ENCODE peak calls at places on chromosomes 7 and 10, in ten cellular contexts. E, V, W, L, G, P, U, C, I and T are unnamed samples. For H3K9me3, the result is how much of the 10 kb centered on the place peaks cover.

GRCh38 chr10:110461088-110461487 is 36.6 kb upstream of the DUSP5 start:
- DNase-seq in L (no peak), P (no peak), W (no peak), U (no peak), C (no peak), E (no peak), G (no peak), V (no peak), I (no peak), T (no peak)

GRCh38 chr7:134420509-134421125 is 38.3 kb downstream of the AKR1B1 start:
- DNase-seq in I (peak), P (no peak), V (peak), U (peak), C (peak), G (peak), W (peak), E (peak), L (no peak), T (no peak)

GRCh38 chr7:112420236-112420945 is 29.9 kb upstream of the IFRD1 start:
- DNase-seq in W (no peak), C (no peak), V (peak), I (no peak), P (no peak), L (no peak), G (peak), E (no peak), U (no peak), T (no peak)

GRCh38 chr7:98240961-98241673 is 10.9 kb downstream of the TECPR1 start:
- DNase-seq in E (peak), V (peak), I (no peak), L (no peak), P (no peak), G (peak), C (peak), W (peak), U (peak), T (no peak)

GRCh38 chr7:8217200-8218068 is 44.5 kb downstream of the ICA1 start:
- DNase-seq in G (peak), U (no peak), L (no peak), V (peak), E (peak), C (peak), I (peak), W (peak), P (no peak), T (no peak)

GRCh38 chr10:62095341-62096071 is 173.1 kb downstream of the RTKN2 start:
- DNase-seq in C (no peak), G (peak), W (no peak), L (no peak), E (peak), V (peak), I (no peak), U (no peak), P (no peak), T (no peak)

GRCh38 chr7:28296571-28297483 is 115.5 kb upstream of the CREB5 start:
- DNase-seq in C (no peak), I (no peak), V (peak), W (peak), U (peak), P (no peak), G (peak), E (peak), L (no peak), T (peak)

GRCh38 chr10:121291828-121292227 is 306.4 kb downstream of the FGFR2 start:
- DNase-seq in W (no peak), U (no peak), L (no peak), E (no peak), I (no peak), G (no peak), C (no peak), P (no peak), V (no peak), T (no peak)

GRCh38 chr10:91435241-91435640 is 25.1 kb downstream of the HECTD2 start:
- DNase-seq in G (no peak), C (no peak), L (no peak), W (no peak), P (no peak), U (no peak), I (no peak), E (no peak), V (no peak), T (no peak)

GRCh38 chr10:43958964-43959363 is 310.3 kb upstream of the ZNF32 start:
- DNase-seq in U (no peak), I (no peak), P (no peak), E (peak), V (no peak), G (no peak), W (no peak), L (no peak), C (no peak), T (no peak)

GRCh38 chr7:115822380-115822779 is 208.2 kb downstream of the TFEC start:
- DNase-seq in U (no peak), C (no peak), V (no peak), W (no peak), L (no peak), E (no peak), P (no peak), I (no peak), G (no peak), T (no peak)

GRCh38 chr7:68733219-68734143 is 864.8 kb upstream of the AUTS2 start:
- DNase-seq in I (no peak), P (no peak), L (no peak), U (no peak), C (no peak), E (no peak), V (peak), G (no peak), W (no peak), T (no peak)

GRCh38 chr7:68730871-68731403 is 867.3 kb upstream of the AUTS2 start:
- DNase-seq in L (no peak), U (no peak), G (no peak), I (no peak), C (no peak), V (no peak), E (no peak), W (peak), P (no peak), T (no peak)

GRCh38 chr7:68730194-68730593 is 868.1 kb upstream of the AUTS2 start:
- DNase-seq in U (no peak), L (no peak), E (no peak), P (no peak), I (no peak), V (no peak), G (no peak), W (peak), C (no peak), T (no peak)

GRCh38 chr7:68729361-68729760 is 868.9 kb upstream of the AUTS2 start:
- DNase-seq in G (no peak), L (no peak), U (no peak), E (no peak), W (no peak), P (no peak), I (no peak), V (no peak), C (no peak), T (no peak)

GRCh38 chr7:68734431-68734830 is 863.8 kb upstream of the AUTS2 start:
- DNase-seq in C (no peak), V (no peak), W (no peak), G (no peak), E (no peak), P (no peak), I (no peak), L (no peak), U (no peak), T (no peak)
- H3K27ac ChIP-seq in C (no peak), V (no peak), W (no peak), G (no peak), E (no peak), P (no peak), I (no peak), L (peak), U (no peak), T (no peak)

DNA sequence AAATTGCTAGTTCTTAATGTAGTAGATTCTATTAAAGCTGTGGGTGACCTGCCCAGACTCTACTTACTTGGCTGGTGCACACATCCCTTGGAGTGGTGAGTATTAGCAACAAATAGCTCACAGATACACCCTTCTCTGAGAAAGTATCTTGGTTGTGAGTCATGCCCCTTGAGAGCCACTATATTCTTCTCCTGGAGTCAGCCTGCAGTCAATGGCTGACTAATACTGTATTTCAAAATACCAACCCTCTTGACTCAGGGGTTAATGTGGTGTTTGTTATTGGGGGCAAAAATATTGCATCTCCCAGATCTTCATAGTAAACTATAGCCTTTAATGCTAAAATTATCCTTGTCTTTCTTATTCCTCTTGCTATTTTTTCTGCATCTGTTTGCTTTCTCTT is 354.9 kb downstream of the BMPER start:
- DNase-seq in I (peak), V (peak), G (peak), P (peak), U (no peak), C (no peak), L (no peak), E (no peak), W (peak), T (no peak)
- TF ChIP-seq CTCF in I (no peak), V (no peak), G (no peak), P (no peak), U (no peak), C (no peak), L (no peak), E (no peak), W (no peak), T (no peak)

GRCh38 chr10:133559216-133559615 is 6.2 kb downstream of the SYCE1 start:
- DNase-seq in U (no peak), I (no peak), E (no peak), C (no peak), G (no peak), L (no peak), V (no peak), P (no peak), W (no peak), T (no peak)
- H3K9me3 ChIP-seq in U (under half), I (under half), E (under half), C (under half), G (under half), L (under half), V (under half), P (under half), W (under half), T (under half)

GRCh38 chr7:1234794-1235500 is 2.3 kb downstream of the UNCX start:
- DNase-seq in P (no peak), L (no peak), U (no peak), C (no peak), G (no peak), E (no peak), W (no peak), I (no peak), V (no peak), T (no peak)
- H3K27ac ChIP-seq in P (no peak), L (no peak), U (no peak), C (no peak), G (no peak), E (no peak), W (no peak), I (no peak), V (no peak), T (no peak)